ENCODE peak calls at places on chromosomes 1 and 21, in five cellular contexts. W, O, Z, K and F are unnamed samples.

GRCh38 chr21:38439957-38440356 is 58.3 kb downstream of the ERG start:
- DNase-seq in W (no peak), O (no peak), Z (no peak), K (no peak), F (no peak)

GRCh38 chr21:35342440-35342839 is 293.3 kb upstream of the RUNX1 start:
- DNase-seq in W (no peak), O (no peak), Z (no peak), K (peak), F (no peak)

GRCh38 chr1:47705517-47706130 is 267.8 kb downstream of the FOXD2 start:
- DNase-seq in W (no peak), O (no peak), Z (no peak), K (no peak), F (no peak)

GRCh38 chr21:42113926-42114409 is 42.9 kb downstream of the UMODL1 start:
- DNase-seq in W (peak), O (no peak), Z (no peak), K (no peak), F (no peak)

GRCh38 chr1:92820024-92820423 is 11.8 kb upstream of the RPL5 start:
- DNase-seq in W (no peak), O (no peak), Z (peak), K (no peak), F (no peak)

GRCh38 chr1:100597069-100597741 is 59.3 kb downstream of the GPR88 start:
- DNase-seq in W (no peak), O (no peak), Z (no peak), K (no peak), F (peak)

GRCh38 chr1:45047032-45047431 is 35.0 kb downstream of the UROD start:
- DNase-seq in W (no peak), O (no peak), Z (no peak), K (no peak), F (no peak)

GRCh38 chr1:16120940-16121410 is 34.9 kb downstream of the EPHA2 start:
- DNase-seq in W (peak), O (peak), Z (no peak), K (no peak), F (no peak)

GRCh38 chr1:45622267-45622890 is 1.5 kb downstream of the CCDC17 start:
- DNase-seq in W (no peak), O (peak), Z (peak), K (no peak), F (no peak)

GRCh38 chr21:43191521-43191920 is 22.7 kb downstream of the CRYAA start:
- DNase-seq in W (no peak), O (no peak), Z (no peak), K (no peak), F (no peak)

GRCh38 chr1:59917026-59917784 is 9.4 kb downstream of the CYP2J2 start:
- DNase-seq in W (no peak), O (no peak), Z (no peak), K (no peak), F (no peak)

GRCh38 chr1:226873771-226874578 is 3.6 kb downstream of the PSEN2 start:
- DNase-seq in W (no peak), O (no peak), Z (no peak), K (no peak), F (no peak)

DNA sequence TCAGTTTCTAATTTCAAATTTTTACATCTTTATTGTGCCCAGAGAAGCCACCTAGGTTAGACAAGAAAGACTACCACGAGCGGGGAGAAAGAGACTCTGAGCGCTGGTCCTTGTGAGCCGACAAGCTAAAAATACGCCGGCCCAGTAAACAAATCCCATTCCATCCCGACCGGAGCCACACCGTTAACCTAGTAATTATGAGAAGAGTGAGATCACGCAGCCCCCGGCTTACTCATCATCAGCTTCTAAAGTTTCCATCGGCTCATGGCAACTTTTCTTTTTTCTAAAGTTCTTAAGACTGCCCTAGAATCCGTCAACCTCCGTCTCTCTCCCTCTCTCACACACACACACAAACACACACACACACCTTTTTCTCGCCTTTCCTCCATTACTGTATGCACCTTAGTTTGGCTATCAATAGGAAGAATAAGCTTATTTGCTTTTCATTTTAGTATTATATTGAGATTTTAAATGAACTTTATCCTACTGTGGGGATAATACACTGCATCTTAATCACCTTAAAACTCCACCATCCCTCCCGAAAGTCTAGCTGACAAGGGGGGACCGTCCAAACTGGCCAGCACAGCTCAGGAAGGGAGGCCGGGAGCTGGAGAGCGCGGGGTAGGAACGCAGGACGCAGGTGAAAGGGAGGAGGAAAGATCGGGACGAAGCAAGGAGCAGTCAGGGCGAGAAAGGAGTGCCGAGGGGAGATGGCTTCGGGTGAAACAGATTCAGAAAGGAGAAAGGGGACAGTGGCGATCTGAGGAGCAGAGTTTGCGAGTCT is 730 bp downstream of the OTUD7B start:
- DNase-seq in W (peak), O (peak), Z (peak), K (no peak), F (peak)
- H3K27ac ChIP-seq in W (peak), O (peak), Z (peak), K (peak), F (peak)

GRCh38 chr1:168628807-168629206 is 52.4 kb downstream of the XCL1 start:
- DNase-seq in W (no peak), O (peak), Z (no peak), K (no peak), F (no peak)
- TF ChIP-seq MYC in W (no peak), O (no peak), Z (no peak), K (no peak), F (no peak)

GRCh38 chr1:224131253-224131652 is 17.3 kb downstream of the FBXO28 start:
- DNase-seq in W (no peak), O (no peak), Z (no peak), K (no peak), F (no peak)
- H3K27ac ChIP-seq in W (no peak), O (no peak), Z (no peak), K (no peak), F (no peak)

DNA sequence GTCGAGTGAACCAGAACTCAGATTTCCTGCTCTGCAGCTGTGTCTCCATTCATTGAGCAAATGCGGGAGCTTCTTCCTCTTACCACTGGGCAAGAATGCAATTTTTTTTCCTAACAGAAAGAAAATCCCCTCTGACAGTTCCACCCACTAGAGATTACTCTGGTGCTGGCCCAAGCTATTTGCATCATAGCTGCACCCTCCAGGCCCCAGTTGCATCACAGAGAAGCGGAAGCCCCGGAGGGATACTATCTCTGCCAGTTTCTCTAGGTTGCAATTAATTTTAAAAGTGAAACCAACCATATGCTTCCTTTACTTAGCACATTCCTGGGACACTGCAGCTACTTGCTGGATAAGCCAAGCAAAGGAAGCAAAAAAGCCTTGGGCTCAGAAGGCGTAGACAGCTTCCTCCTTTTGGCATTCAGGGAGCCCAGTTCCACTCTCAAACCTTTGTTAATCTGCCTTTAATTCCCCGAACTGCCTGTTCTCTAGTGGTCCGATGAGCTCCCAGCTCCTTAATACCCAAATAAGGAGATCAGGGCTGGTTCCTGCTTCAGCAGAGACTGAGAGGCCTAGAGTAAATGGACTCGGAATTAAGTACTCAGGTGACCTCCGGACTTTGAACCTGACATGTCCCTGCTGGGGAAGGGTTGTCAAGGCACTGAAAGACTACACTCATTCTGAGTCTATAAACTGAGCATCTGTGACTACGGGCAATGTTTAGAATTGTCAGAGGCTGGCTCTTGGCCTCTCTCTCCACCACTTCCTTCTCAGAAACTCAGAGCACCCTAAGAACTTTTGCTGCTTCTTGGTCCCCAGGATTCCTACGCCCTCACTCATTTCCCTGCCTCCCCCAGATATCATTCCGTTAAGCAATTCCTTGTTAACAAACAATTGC is 72.5 kb upstream of the TNFSF18 start:
- DNase-seq in W (peak), O (peak), Z (no peak), K (no peak), F (peak)
- TF ChIP-seq MYC in W (no peak), O (no peak), Z (no peak), K (no peak), F (no peak)

GRCh38 chr1:109112056-109112651 is 1.8 kb upstream of the ELAPOR1 start:
- DNase-seq in W (peak), O (peak), Z (peak), K (no peak), F (peak)

GRCh38 chr1:109111386-109112055 is 2.4 kb upstream of the ELAPOR1 start:
- DNase-seq in W (no peak), O (no peak), Z (no peak), K (no peak), F (no peak)

GRCh38 chr1:109109906-109110305 is 4.0 kb upstream of the ELAPOR1 start:
- DNase-seq in W (no peak), O (no peak), Z (no peak), K (no peak), F (no peak)

GRCh38 chr1:109113787-109114568 is at the start of gene ELAPOR1:
- DNase-seq in W (no peak), O (no peak), Z (no peak), K (no peak), F (no peak)

GRCh38 chr1:109112652-109113285 is 1.1 kb upstream of the ELAPOR1 start:
- DNase-seq in W (peak), O (peak), Z (peak), K (peak), F (peak)
- H3K27ac ChIP-seq in W (no peak), O (peak), Z (no peak), K (no peak), F (no peak)

DNA sequence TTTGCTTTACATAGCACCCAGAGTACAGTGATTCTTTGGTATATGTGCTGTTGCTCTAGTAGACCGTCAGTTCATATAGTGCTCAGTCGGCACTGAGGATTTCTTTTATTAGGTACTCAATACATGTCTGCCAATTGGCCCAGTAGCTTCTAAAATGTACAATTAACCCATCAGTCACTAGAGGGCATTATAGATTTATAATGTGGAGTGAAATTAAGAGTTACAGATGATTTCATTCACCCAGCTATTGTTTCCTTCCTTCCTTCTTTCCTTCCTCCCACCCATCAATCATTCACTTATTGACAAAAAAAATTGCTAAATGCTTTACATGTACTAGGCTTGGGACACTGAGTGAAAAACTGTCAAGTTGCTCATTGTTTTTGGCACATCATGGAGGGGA is 263.6 kb upstream of the USP24 start:
- DNase-seq in W (peak), O (peak), Z (no peak), K (no peak), F (peak)
- TF ChIP-seq MYC in W (no peak), O (no peak), Z (no peak), K (no peak), F (no peak)